ENCODE peak calls at places on chromosomes 13 and 19, in seven cellular contexts. O, C, H, S, D, W and V are unnamed samples.

GRCh38 chr19:20926796-20927195 is 3.7 kb downstream of the ZNF85 start:
- DNase-seq in O (no peak), C (no peak), H (no peak), S (no peak), D (peak), W (no peak), V (no peak)

GRCh38 chr13:110696776-110697175 is 9.1 kb downstream of the CARS2 start:
- DNase-seq in O (no peak), C (no peak), H (no peak), S (no peak), D (no peak), W (no peak), V (no peak)

GRCh38 chr19:41323023-41323422 is 13.1 kb downstream of the CCDC97 start:
- DNase-seq in O (no peak), C (no peak), H (no peak), S (no peak), D (peak), W (peak), V (no peak)

GRCh38 chr13:55517312-55517711 is 1623.4 kb upstream of the PRR20A start:
- DNase-seq in O (no peak), C (peak), H (no peak), S (no peak), D (no peak), W (no peak), V (no peak)

GRCh38 chr13:114031631-114032030 is 57.8 kb upstream of the C13orf46 start:
- DNase-seq in O (no peak), C (no peak), H (no peak), S (no peak), D (no peak), W (no peak), V (no peak)

GRCh38 chr13:109672545-109672944 is 113.8 kb downstream of the IRS2 start:
- DNase-seq in O (peak), C (no peak), H (no peak), S (no peak), D (peak), W (no peak), V (no peak)

GRCh38 chr19:38785187-38785699 is 3.8 kb upstream of the LGALS7B start:
- DNase-seq in O (no peak), C (no peak), H (no peak), S (no peak), D (no peak), W (no peak), V (no peak)

GRCh38 chr19:30667746-30668145 is 295.6 kb downstream of the ZNF536 start:
- DNase-seq in O (no peak), C (no peak), H (no peak), S (no peak), D (no peak), W (no peak), V (no peak)

GRCh38 chr13:75685239-75685697 is 49.1 kb downstream of the LMO7 start:
- DNase-seq in O (peak), C (peak), H (no peak), S (peak), D (peak), W (peak), V (peak)

GRCh38 chr13:36344886-36345437 is 1.2 kb downstream of the SPART start:
- DNase-seq in O (no peak), C (peak), H (peak), S (no peak), D (peak), W (peak), V (no peak)

GRCh38 chr13:35699805-35700204 is 223.3 kb upstream of the MAB21L1 start:
- DNase-seq in O (no peak), C (no peak), H (no peak), S (no peak), D (peak), W (peak), V (no peak)

GRCh38 chr13:28805193-28805819 is 14.8 kb upstream of the MTUS2 start:
- DNase-seq in O (no peak), C (peak), H (no peak), S (no peak), D (peak), W (peak), V (no peak)

GRCh38 chr13:73860501-73860900 is 273.7 kb downstream of the KLF12 start:
- DNase-seq in O (no peak), C (no peak), H (no peak), S (no peak), D (no peak), W (no peak), V (no peak)

GRCh38 chr19:28633223-28634030 is 579.5 kb downstream of the UQCRFS1 start:
- DNase-seq in O (no peak), C (peak), H (peak), S (peak), D (peak), W (peak), V (peak)

GRCh38 chr13:79681069-79681468 is 200.1 kb downstream of the NDFIP2 start:
- DNase-seq in O (no peak), C (peak), H (no peak), S (no peak), D (no peak), W (peak), V (no peak)